ENCODE peak calls at places on chromosomes 12 and 14, in five cellular contexts. R, C, J, X and V are unnamed samples.

GRCh38 chr12:20458011-20458410 is 89.7 kb downstream of the PDE3A start:
- DNase-seq in R (no peak), C (no peak), J (no peak), X (no peak), V (no peak)

GRCh38 chr14:99313234-99313633 is 41.2 kb upstream of the BCL11B start:
- DNase-seq in R (no peak), C (no peak), J (no peak), X (no peak), V (no peak)

GRCh38 chr12:107110519-107110859 is 17.1 kb upstream of the CRY1 start:
- DNase-seq in R (no peak), C (no peak), J (no peak), X (no peak), V (no peak)

GRCh38 chr14:92747701-92748258 is 647 bp downstream of the LGMN start:
- DNase-seq in R (no peak), C (no peak), J (no peak), X (peak; percentile 8), V (no peak)

GRCh38 chr14:33934043-33934750 is 16.7 kb downstream of the EGLN3 start:
- DNase-seq in R (no peak), C (no peak), J (no peak), X (no peak), V (peak; percentile 26)

GRCh38 chr12:54486173-54486867 is 11.2 kb upstream of the NCKAP1L start:
- DNase-seq in R (no peak), C (no peak), J (no peak), X (no peak), V (no peak)

GRCh38 chr14:68603682-68604360 is 189.0 kb downstream of the ZFP36L1 start:
- DNase-seq in R (no peak), C (no peak), J (no peak), X (no peak), V (peak; percentile 24)

GRCh38 chr14:78135450-78135891 is 34.7 kb upstream of the NRXN3 start:
- DNase-seq in R (no peak), C (peak; percentile 87), J (no peak), X (no peak), V (no peak)

GRCh38 chr14:37869633-37870032 is 274.2 kb downstream of the TTC6 start:
- DNase-seq in R (no peak), C (no peak), J (no peak), X (no peak), V (no peak)